ENCODE peak calls at places on chromosomes 13 and 19, in nine cellular contexts. H, P, L, B, Z, C, J, W and N are unnamed samples.

GRCh38 chr19:11767633-11768133 is 883 bp downstream of the ZNF441 start:
- DNase-seq in L (peak; percentile 23), W (peak; percentile 28), C (peak; percentile 37), J (no peak), P (peak; percentile 31), B (peak; percentile 80), Z (peak; percentile 69), H (peak; percentile 65), N (no peak)

GRCh38 chr13:46761866-46762265 is 35.1 kb downstream of the ESD start:
- DNase-seq in C (no peak), B (no peak), L (no peak), Z (peak; percentile 43), P (no peak), W (no peak), J (no peak), H (no peak), N (no peak)

GRCh38 chr13:65964672-65965071 is 1265.5 kb downstream of the PCDH9 start:
- DNase-seq in P (no peak), J (no peak), B (no peak), L (no peak), W (no peak), C (no peak), Z (no peak), H (no peak), N (no peak)

GRCh38 chr19:31266731-31267130 is 82.5 kb downstream of the TSHZ3 start:
- DNase-seq in L (no peak), Z (no peak), P (no peak), J (no peak), W (no peak), H (peak; percentile 20), B (no peak), C (no peak), N (no peak)

GRCh38 chr13:114023716-114024602 is 50.1 kb upstream of the C13orf46 start:
- DNase-seq in L (no peak), H (no peak), W (no peak), C (no peak), B (peak; percentile 52), P (no peak), Z (no peak), J (no peak), N (no peak)

GRCh38 chr19:10566658-10567410 is 1.0 kb upstream of the KRI1 start:
- DNase-seq in Z (peak; percentile 41), H (peak; percentile 78), W (peak; percentile 73), J (peak; percentile 35), P (no peak), L (no peak), C (no peak), B (no peak), N (no peak)

GRCh38 chr19:28406966-28407365 is 806.0 kb downstream of the UQCRFS1 start:
- DNase-seq in Z (no peak), B (no peak), P (no peak), J (no peak), W (no peak), C (no peak), L (no peak), H (no peak), N (no peak)

GRCh38 chr19:10718205-10719196 is 622 bp downstream of the DNM2 start:
- DNase-seq in W (no peak), C (peak; percentile 28), Z (peak; percentile 41), H (peak; percentile 75), P (peak; percentile 21), L (peak; percentile 58), B (peak; percentile 94), J (peak; percentile 39), N (no peak)

GRCh38 chr13:31930901-31931522 is 100.6 kb upstream of the FRY start:
- DNase-seq in H (no peak), Z (no peak), B (no peak), L (no peak), P (no peak), W (no peak), C (no peak), J (no peak), N (no peak)

GRCh38 chr13:78867655-78868054 is 208.7 kb upstream of the OBI1 start:
- DNase-seq in H (no peak), W (no peak), C (no peak), B (no peak), P (no peak), Z (no peak), J (no peak), L (no peak), N (no peak)

GRCh38 chr13:99614465-99614885 is 113.2 kb downstream of the TM9SF2 start:
- DNase-seq in P (no peak), C (no peak), Z (peak; percentile 25), H (no peak), J (peak; percentile 5), W (peak; percentile 46), B (no peak), L (no peak), N (peak; percentile 81)

GRCh38 chr19:17931532-17932191 is 1.2 kb upstream of the CCDC124 start:
- DNase-seq in P (no peak), J (no peak), Z (no peak), C (no peak), B (no peak), H (no peak), W (no peak), L (no peak), N (no peak)

GRCh38 chr19:6127716-6128335 is 7.6 kb upstream of the ACSBG2 start:
- DNase-seq in W (no peak), B (no peak), P (peak; percentile 8), C (peak; percentile 43), L (no peak), J (no peak), H (no peak), Z (no peak), N (no peak)

GRCh38 chr13:43693639-43694038 is 93.1 kb downstream of the ENOX1 start:
- DNase-seq in W (no peak), B (no peak), H (no peak), C (no peak), P (no peak), J (no peak), L (no peak), Z (no peak), N (no peak)

GRCh38 chr13:75432045-75432444 is 49.9 kb downstream of the TBC1D4 start:
- DNase-seq in J (no peak), P (no peak), Z (no peak), B (no peak), C (peak; percentile 18), W (no peak), H (no peak), L (no peak), N (no peak)

DNA sequence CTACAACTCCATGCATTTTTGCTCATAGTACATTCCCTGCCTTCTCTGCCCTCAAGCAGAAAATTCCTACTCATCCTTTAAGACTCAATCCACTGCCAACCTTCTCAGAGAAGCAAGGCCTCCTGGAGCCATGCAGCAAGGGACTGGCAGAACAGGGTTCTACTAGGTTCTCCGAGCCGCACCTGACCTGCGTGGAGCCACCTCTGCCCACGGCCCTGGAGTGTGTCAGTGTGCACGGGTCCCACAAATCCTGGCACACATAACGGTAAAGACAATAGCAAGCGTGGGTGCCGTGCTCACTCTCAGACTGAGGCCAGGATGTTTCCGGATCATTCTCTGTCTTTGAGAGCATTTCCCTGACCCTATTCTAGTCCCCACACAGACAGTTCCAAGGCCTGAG is 30.0 kb downstream of the SOX1 start:
- DNase-seq in H (no peak), W (no peak), Z (no peak), J (no peak), B (no peak), L (no peak), P (no peak), C (no peak), N (no peak)
- H3K27me3 ChIP-seq in H (peaks cover 47% of the 10 kb centered on the region), W (no peaks in the 10 kb centered on the region), Z (peaks cover 73% of the 10 kb centered on the region), J (no peaks in the 10 kb centered on the region), B (no peaks in the 10 kb centered on the region), L (peaks cover 49% of the 10 kb centered on the region), P (no peaks in the 10 kb centered on the region), C (no peaks in the 10 kb centered on the region), N (peaks cover 13% of the 10 kb centered on the region)

GRCh38 chr19:3369337-3370213 is 3.2 kb downstream of the NFIC start:
- DNase-seq in Z (peak; percentile 63), H (no peak), J (no peak), C (peak; percentile 63), P (peak; percentile 73), L (peak; percentile 72), W (no peak), B (peak; percentile 89), N (no peak)

GRCh38 chr19:3368441-3368795 is 2.0 kb downstream of the NFIC start:
- DNase-seq in Z (no peak), H (no peak), P (no peak), W (no peak), C (no peak), B (no peak), L (no peak), J (no peak), N (no peak)

GRCh38 chr19:3370728-3371591 is 4.6 kb downstream of the NFIC start:
- DNase-seq in B (peak; percentile 70), W (no peak), L (no peak), C (no peak), H (no peak), J (no peak), Z (no peak), P (no peak), N (no peak)

GRCh38 chr19:3368848-3369336 is 2.5 kb downstream of the NFIC start:
- DNase-seq in P (peak; percentile 55), B (no peak), H (no peak), Z (no peak), L (no peak), C (peak; percentile 44), W (no peak), J (no peak), N (no peak)

GRCh38 chr19:3370214-3370720 is 3.9 kb downstream of the NFIC start:
- DNase-seq in B (no peak), Z (no peak), P (peak; percentile 54), L (no peak), H (no peak), W (no peak), J (no peak), C (no peak), N (no peak)
- H3K4me1 ChIP-seq in B (peaks cover 52% of the 10 kb centered on the region), Z (peaks cover 60% of the 10 kb centered on the region), P (peaks cover 28% of the 10 kb centered on the region), L (peaks cover 55% of the 10 kb centered on the region), H (peaks cover 79% of the 10 kb centered on the region), W (no peaks in the 10 kb centered on the region), J (peaks cover 17% of the 10 kb centered on the region), C (peaks cover 43% of the 10 kb centered on the region), N (peaks cover 7% of the 10 kb centered on the region)

GRCh38 chr19:29516821-29517395 is 8.9 kb upstream of the VSTM2B start:
- DNase-seq in J (no peak), W (no peak), Z (no peak), B (no peak), L (no peak), H (no peak), C (no peak), P (no peak), N (no peak)
- H3K27me3 ChIP-seq in J (no peaks in the 10 kb centered on the region), W (no peaks in the 10 kb centered on the region), Z (peaks cover 3% of the 10 kb centered on the region), B (no peaks in the 10 kb centered on the region), L (peaks cover 11% of the 10 kb centered on the region), H (peaks cover 44% of the 10 kb centered on the region), C (peaks cover under 1% of the 10 kb centered on the region), P (no peaks in the 10 kb centered on the region), N (peaks cover 2% of the 10 kb centered on the region)

DNA sequence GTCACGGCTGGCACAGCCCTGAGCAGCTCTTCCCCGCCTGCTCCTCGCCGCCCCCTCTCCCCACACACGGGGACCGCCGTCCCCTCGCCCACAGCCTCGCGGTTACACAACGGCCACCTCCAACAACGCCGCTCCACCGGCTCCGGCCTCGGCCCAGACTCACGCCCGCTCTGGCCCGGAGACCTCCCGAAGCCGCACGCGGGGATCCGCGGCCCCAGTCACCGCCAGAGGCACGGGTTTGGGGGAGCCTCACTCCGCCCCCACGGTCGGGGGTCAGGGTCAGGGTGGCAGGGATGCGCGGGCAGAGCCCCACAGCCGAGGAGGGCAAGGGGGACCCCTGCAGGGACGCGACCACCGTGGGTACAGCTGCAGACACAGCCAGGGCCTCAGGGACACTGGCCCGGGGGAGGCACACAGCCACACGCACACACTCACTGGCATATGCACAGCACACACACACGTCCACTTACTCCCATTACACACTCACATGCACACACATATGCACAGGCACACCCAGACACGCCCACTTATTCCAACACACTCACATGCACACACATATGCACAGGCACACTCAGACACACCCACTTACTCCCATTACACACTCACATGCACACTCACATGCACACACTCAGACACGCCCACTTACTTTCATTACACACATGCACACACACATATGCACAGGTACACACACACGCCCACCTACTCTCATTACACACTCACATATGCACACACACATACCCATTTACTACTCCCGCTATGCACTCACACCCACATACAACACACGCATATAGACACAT is 1.6 kb downstream of the TTYH1 start:
- DNase-seq in Z (no peak), B (peak; percentile 85), H (no peak), L (no peak), C (no peak), W (no peak), J (no peak), P (no peak), N (no peak)
- H3K4me1 ChIP-seq in Z (peaks cover 5% of the 10 kb centered on the region), B (peaks cover 5% of the 10 kb centered on the region), H (peaks cover 25% of the 10 kb centered on the region), L (peaks cover 17% of the 10 kb centered on the region), C (no peaks in the 10 kb centered on the region), W (no peaks in the 10 kb centered on the region), J (peaks cover 9% of the 10 kb centered on the region), P (no peaks in the 10 kb centered on the region), N (no peaks in the 10 kb centered on the region)